ENCODE peak calls at places on chromosomes 16 and 17, in ten cellular contexts. D is memory B cell; L is prostate gland; P is stimulated activated CD8-positive, alpha-beta memory T cell treated with anti-CD3 and anti-CD28 coated beads, Interleukin-15, amount 100 ng/mL, for 4 hours; W is activated T-cell treated with anti-CD3 and anti-CD28 coated beads for 1 hour; Y is cardiac septum; B is fibroblast of the conjunctiva; E is NCI-H69; J is activated naive CD4-positive, alpha-beta T cell treated with Interleukin-2 at 50 U/mL for 16 hours; T is NCI-H460. F is an unnamed sample.
A peak's percentile ranks its signal among the peaks of the same experiment; 100 is the strongest.

GRCh38 chr17:81551458-81552243 is 502 bp downstream of the FAAP100 start:
- DNase-seq in J (peak; percentile 17), B (no peak), L (no peak), Y (peak; percentile 74), T (no peak), E (no peak), W (no peak), P (no peak), D (no peak), F (no peak)

GRCh38 chr17:45092932-45093430 is 31.9 kb downstream of the NMT1 start:
- DNase-seq in Y (peak; percentile 90), E (no peak), P (no peak), B (peak; percentile 98), T (peak; percentile 79), J (no peak), D (no peak), L (peak; percentile 91), W (no peak), F (no peak)

GRCh38 chr17:60506312-60506711 is 19.7 kb downstream of the APPBP2 start:
- DNase-seq in T (no peak), B (no peak), J (no peak), E (no peak), D (no peak), W (no peak), P (no peak), Y (no peak), L (no peak), F (no peak)

GRCh38 chr17:37614391-37614790 is 5.2 kb upstream of the SYNRG start:
- DNase-seq in B (peak; percentile 52), W (no peak), L (no peak), P (no peak), Y (no peak), D (no peak), J (no peak), T (no peak), E (no peak), F (no peak)

GRCh38 chr17:56912105-56912999 is 1.5 kb downstream of the TRIM25 start:
- DNase-seq in W (no peak), J (peak; percentile 24), E (no peak), L (no peak), D (no peak), B (no peak), T (peak; percentile 23), Y (no peak), P (no peak), F (no peak)

GRCh38 chr16:19382887-19383816 is 34.5 kb upstream of the TMC5 start:
- DNase-seq in B (no peak), T (no peak), L (no peak), D (no peak), J (no peak), E (peak; percentile 89), W (no peak), P (no peak), Y (no peak), F (no peak)

GRCh38 chr16:70692481-70693203 is 6.8 kb upstream of the MTSS2 start:
- DNase-seq in T (no peak), D (no peak), W (no peak), B (no peak), L (no peak), E (no peak), J (no peak), P (no peak), Y (no peak), F (no peak)

GRCh38 chr16:11079657-11080187 is 135.4 kb downstream of the CLEC16A start:
- DNase-seq in E (no peak), L (no peak), T (no peak), B (peak; percentile 75), W (no peak), D (no peak), P (no peak), Y (no peak), J (no peak), F (peak; percentile 70)

GRCh38 chr17:31467502-31468256 is 76.2 kb downstream of the RAB11FIP4 start:
- DNase-seq in B (no peak), Y (no peak), D (no peak), P (no peak), L (no peak), E (no peak), T (no peak), J (no peak), W (no peak), F (no peak)

GRCh38 chr17:72555052-72555451 is 434.2 kb downstream of the SOX9 start:
- DNase-seq in L (no peak), E (no peak), P (no peak), D (no peak), W (no peak), B (no peak), J (no peak), T (no peak), Y (no peak), F (no peak)

GRCh38 chr17:74512624-74513084 is 18.6 kb downstream of the CD300LB start:
- DNase-seq in E (no peak), W (no peak), D (no peak), P (no peak), T (no peak), L (no peak), J (peak; percentile 22), Y (no peak), B (no peak), F (no peak)

GRCh38 chr16:368388-369158 is 1.8 kb downstream of the MRPL28 start:
- DNase-seq in L (no peak), J (no peak), T (no peak), D (no peak), P (no peak), B (no peak), E (no peak), W (no peak), Y (no peak), F (no peak)

GRCh38 chr16:19875900-19876299 is 8.7 kb downstream of the GPRC5B start:
- DNase-seq in L (no peak), W (no peak), B (no peak), P (no peak), D (no peak), E (no peak), Y (no peak), T (no peak), J (no peak), F (no peak)

GRCh38 chr17:4664230-4664629 is 22.8 kb upstream of the ALOX15 start:
- DNase-seq in P (no peak), L (no peak), J (no peak), Y (no peak), W (no peak), D (no peak), E (no peak), B (no peak), T (no peak), F (no peak)

GRCh38 chr16:29809031-29809747 is 2.8 kb upstream of the PRRT2 start:
- DNase-seq in W (no peak), E (peak; percentile 41), B (no peak), J (no peak), D (no peak), L (no peak), Y (no peak), P (no peak), T (no peak), F (no peak)

GRCh38 chr17:17540278-17540906 is 44.2 kb upstream of the RASD1 start:
- DNase-seq in J (no peak), T (no peak), L (no peak), B (no peak), P (no peak), E (peak; percentile 53), Y (no peak), W (no peak), D (no peak), F (peak; percentile 66)

GRCh38 chr17:27760069-27760885 is 40.1 kb downstream of the NOS2 start:
- DNase-seq in D (peak; percentile 72), P (peak; percentile 14), J (peak; percentile 76), W (peak; percentile 66), Y (peak; percentile 84), E (peak; percentile 63), L (peak; percentile 39), T (peak; percentile 31), B (peak; percentile 4), F (peak; percentile 30)

GRCh38 chr16:1348926-1349325 is 2.8 kb downstream of the TSR3 start:
- DNase-seq in J (no peak), B (no peak), P (no peak), T (no peak), L (no peak), Y (no peak), W (no peak), D (no peak), E (no peak), F (no peak)

GRCh38 chr16:57624044-57624688 is 4.3 kb upstream of the ADGRG1 start:
- DNase-seq in D (no peak), Y (no peak), W (no peak), T (no peak), E (no peak), L (no peak), B (no peak), J (no peak), P (no peak), F (no peak)

GRCh38 chr16:50273888-50274770 is 7.8 kb downstream of the ADCY7 start:
- DNase-seq in J (peak; percentile 59), B (no peak), W (peak; percentile 48), D (peak; percentile 70), Y (peak; percentile 81), T (no peak), L (no peak), E (no peak), P (no peak), F (no peak)

GRCh38 chr16:12245088-12245922 is 268.8 kb downstream of the SNX29 start:
- DNase-seq in T (no peak), Y (no peak), L (no peak), W (no peak), D (no peak), E (no peak), P (no peak), B (no peak), J (no peak), F (peak; percentile 57)

GRCh38 chr17:4130715-4131114 is 12.1 kb downstream of the ZZEF1 start:
- DNase-seq in D (no peak), J (no peak), B (no peak), Y (no peak), W (no peak), L (no peak), E (no peak), P (no peak), T (no peak), F (no peak)

GRCh38 chr17:35171834-35172233 is 22.4 kb downstream of the SLC35G3 start:
- DNase-seq in L (no peak), Y (no peak), B (no peak), D (no peak), T (no peak), J (no peak), W (no peak), E (no peak), P (no peak), F (no peak)

GRCh38 chr17:4536259-4536741 is 18.9 kb downstream of the MYBBP1A start:
- DNase-seq in J (no peak), B (no peak), Y (no peak), P (no peak), L (no peak), W (no peak), T (no peak), E (no peak), D (no peak), F (no peak)

GRCh38 chr17:1360975-1361374 is 39.0 kb downstream of the YWHAE start:
- DNase-seq in E (no peak), T (no peak), J (peak; percentile 29), W (no peak), P (no peak), D (no peak), B (no peak), Y (no peak), L (no peak), F (no peak)

GRCh38 chr17:19305261-19305660 is 57.3 kb downstream of the B9D1 start:
- DNase-seq in J (no peak), D (no peak), B (no peak), P (no peak), L (no peak), T (no peak), E (no peak), W (no peak), Y (no peak), F (no peak)

GRCh38 chr16:2799852-2800226 is 1.6 kb downstream of the PRSS41 start:
- DNase-seq in B (no peak), D (no peak), J (no peak), P (no peak), W (no peak), L (peak; percentile 63), Y (no peak), T (no peak), E (peak; percentile 86), F (no peak)

GRCh38 chr17:49112936-49113335 is 19.6 kb upstream of the B4GALNT2 start:
- DNase-seq in W (no peak), D (no peak), J (no peak), E (no peak), T (no peak), L (no peak), B (no peak), P (no peak), Y (no peak), F (no peak)

F was measured in NCI-H2171 treated with DMSO at 0.1 percent for 48 hours.